ENCODE peak calls at places on chromosomes 7 and 10, in five cellular contexts. V is upper lobe of left lung, P is GM04504, W is Kasumi-1, Z is colonic mucosa. I is an unnamed sample.
A peak's percentile ranks its signal among the peaks of the same experiment; 100 is the strongest.

GRCh38 chr10:85657478-85658113 is 709.0 kb downstream of the GRID1 start:
- DNase-seq in P (no peak), Z (no peak), V (no peak), W (no peak), I (no peak)

GRCh38 chr10:47026301-47027107 is 115.3 kb downstream of the PTPN20 start:
- DNase-seq in V (peak; percentile 11), P (no peak), Z (peak; percentile 14), W (no peak), I (no peak)

GRCh38 chr10:105803206-105803605 is 1162.1 kb downstream of the SORCS3 start:
- DNase-seq in P (no peak), W (no peak), V (no peak), Z (no peak), I (no peak)

GRCh38 chr10:78948616-78949015 is 120.2 kb upstream of the ZMIZ1 start:
- DNase-seq in V (no peak), Z (no peak), W (no peak), P (no peak), I (peak; percentile 39)

GRCh38 chr10:58360412-58361004 is 24.7 kb upstream of the TFAM start:
- DNase-seq in V (no peak), P (no peak), Z (no peak), W (no peak), I (no peak)

GRCh38 chr10:100470367-100470766 is 7.6 kb downstream of the WNT8B start:
- DNase-seq in Z (no peak), W (no peak), V (no peak), P (no peak), I (peak; percentile 5)

GRCh38 chr7:38731195-38731594 is 100.0 kb upstream of the AMPH start:
- DNase-seq in P (no peak), V (no peak), Z (no peak), W (no peak), I (no peak)

GRCh38 chr7:91310829-91311460 is 46.7 kb downstream of the FZD1 start:
- DNase-seq in V (no peak), W (no peak), Z (peak; percentile 29), P (peak; percentile 38), I (peak; percentile 40)

GRCh38 chr7:80379034-80379433 is 132.8 kb downstream of the GNAT3 start:
- DNase-seq in P (peak; percentile 35), W (no peak), Z (no peak), V (no peak), I (peak; percentile 33)

GRCh38 chr7:22204312-22204711 is 152.6 kb downstream of the RAPGEF5 start:
- DNase-seq in P (no peak), Z (no peak), V (no peak), W (no peak), I (no peak)

GRCh38 chr7:22786290-22786932 is 36.2 kb downstream of the TOMM7 start:
- DNase-seq in P (no peak), W (no peak), V (no peak), Z (peak; percentile 38), I (no peak)

GRCh38 chr7:158113321-158114025 is 474.1 kb downstream of the PTPRN2 start:
- DNase-seq in V (no peak), P (no peak), W (no peak), Z (no peak), I (no peak)

GRCh38 chr7:2071133-2071832 is 161.5 kb downstream of the MAD1L1 start:
- DNase-seq in V (no peak), P (no peak), Z (no peak), W (no peak), I (no peak)

GRCh38 chr7:47639495-47640110 is 57.7 kb upstream of the TNS3 start:
- DNase-seq in W (no peak), Z (no peak), V (no peak), P (no peak), I (no peak)

GRCh38 chr7:152986369-152986768 is 226.8 kb downstream of the ACTR3B start:
- DNase-seq in Z (no peak), W (no peak), V (no peak), P (no peak), I (no peak)

GRCh38 chr7:30973292-30973691 is 9.5 kb downstream of the GHRHR start:
- DNase-seq in V (no peak), P (no peak), Z (peak; percentile 12), W (no peak), I (no peak)

GRCh38 chr10:110681023-110681681 is 37.0 kb downstream of the RBM20 start:
- DNase-seq in W (peak; percentile 62), Z (peak; percentile 23), P (no peak), V (no peak), I (no peak)

GRCh38 chr10:14670551-14671240 is 104.0 kb downstream of the FAM107B start:
- DNase-seq in P (no peak), V (no peak), Z (no peak), W (no peak), I (no peak)

GRCh38 chr7:25951414-25952276 is 200.4 kb upstream of the NFE2L3 start:
- DNase-seq in W (no peak), V (no peak), P (no peak), Z (peak; percentile 46), I (no peak)

GRCh38 chr10:103727546-103727963 is 127.8 kb downstream of the SH3PXD2A start:
- DNase-seq in P (no peak), V (no peak), W (no peak), Z (no peak), I (no peak)

GRCh38 chr7:64879800-64880199 is 23.3 kb upstream of the ZNF273 start:
- DNase-seq in Z (peak; percentile 10), P (no peak), W (no peak), V (no peak), I (no peak)

GRCh38 chr10:9437131-9437530 is 1382.6 kb downstream of the GATA3 start:
- DNase-seq in P (no peak), Z (no peak), V (no peak), W (no peak), I (peak; percentile 1)

GRCh38 chr10:111479966-111480365 is 403.1 kb downstream of the ADRA2A start:
- DNase-seq in V (no peak), W (no peak), Z (no peak), P (no peak), I (no peak)

GRCh38 chr7:22866965-22867364 is 44.3 kb upstream of the TOMM7 start:
- DNase-seq in Z (no peak), V (no peak), W (no peak), P (peak; percentile 83), I (peak; percentile 62)

GRCh38 chr10:27744478-27745379 is 890 bp downstream of the MKX start:
- DNase-seq in P (no peak), Z (no peak), V (no peak), W (no peak), I (no peak)

GRCh38 chr7:15334524-15335269 is 227.1 kb downstream of the AGMO start:
- DNase-seq in Z (no peak), V (no peak), P (no peak), W (no peak), I (no peak)

GRCh38 chr10:13567030-13567429 is 19.7 kb upstream of the PRPF18 start:
- DNase-seq in V (peak; percentile 78), W (peak; percentile 75), Z (no peak), P (no peak), I (no peak)